ENCODE peak calls at places on chromosomes 7 and 10, in four cellular contexts. Y is K562, N is GM12878, U is HepG2. P is an unnamed sample.

GRCh38 chr7:157689269-157690057 is 352.7 kb downstream of the DNAJB6 start:
- DNase-seq in N (no peak), U (no peak), Y (no peak), P (no peak)

GRCh38 chr7:137774793-137775201 is 72.0 kb downstream of the DGKI start:
- DNase-seq in U (no peak), N (no peak), Y (no peak), P (no peak)

GRCh38 chr10:34156781-34157425 is 658.2 kb downstream of the PARD3 start:
- DNase-seq in U (no peak), Y (no peak), N (no peak), P (no peak)

GRCh38 chr7:39987641-39988347 is 37.7 kb downstream of the CDK13 start:
- DNase-seq in Y (no peak), N (no peak), U (no peak), P (no peak)

GRCh38 chr7:139889186-139889871 is 60.3 kb downstream of the TBXAS1 start:
- DNase-seq in Y (no peak), U (peak; percentile 10), N (no peak), P (no peak)

GRCh38 chr10:69802424-69803161 is 887 bp downstream of the COL13A1 start:
- DNase-seq in Y (no peak), U (no peak), N (no peak), P (peak; percentile 62)

GRCh38 chr7:47091141-47091540 is 490.8 kb downstream of the TNS3 start:
- DNase-seq in U (no peak), Y (no peak), N (no peak), P (no peak)

GRCh38 chr7:141702047-141702567 is at the start of gene DENND11:
- DNase-seq in N (no peak), Y (peak; percentile 72), U (no peak), P (peak; percentile 86)

DNA sequence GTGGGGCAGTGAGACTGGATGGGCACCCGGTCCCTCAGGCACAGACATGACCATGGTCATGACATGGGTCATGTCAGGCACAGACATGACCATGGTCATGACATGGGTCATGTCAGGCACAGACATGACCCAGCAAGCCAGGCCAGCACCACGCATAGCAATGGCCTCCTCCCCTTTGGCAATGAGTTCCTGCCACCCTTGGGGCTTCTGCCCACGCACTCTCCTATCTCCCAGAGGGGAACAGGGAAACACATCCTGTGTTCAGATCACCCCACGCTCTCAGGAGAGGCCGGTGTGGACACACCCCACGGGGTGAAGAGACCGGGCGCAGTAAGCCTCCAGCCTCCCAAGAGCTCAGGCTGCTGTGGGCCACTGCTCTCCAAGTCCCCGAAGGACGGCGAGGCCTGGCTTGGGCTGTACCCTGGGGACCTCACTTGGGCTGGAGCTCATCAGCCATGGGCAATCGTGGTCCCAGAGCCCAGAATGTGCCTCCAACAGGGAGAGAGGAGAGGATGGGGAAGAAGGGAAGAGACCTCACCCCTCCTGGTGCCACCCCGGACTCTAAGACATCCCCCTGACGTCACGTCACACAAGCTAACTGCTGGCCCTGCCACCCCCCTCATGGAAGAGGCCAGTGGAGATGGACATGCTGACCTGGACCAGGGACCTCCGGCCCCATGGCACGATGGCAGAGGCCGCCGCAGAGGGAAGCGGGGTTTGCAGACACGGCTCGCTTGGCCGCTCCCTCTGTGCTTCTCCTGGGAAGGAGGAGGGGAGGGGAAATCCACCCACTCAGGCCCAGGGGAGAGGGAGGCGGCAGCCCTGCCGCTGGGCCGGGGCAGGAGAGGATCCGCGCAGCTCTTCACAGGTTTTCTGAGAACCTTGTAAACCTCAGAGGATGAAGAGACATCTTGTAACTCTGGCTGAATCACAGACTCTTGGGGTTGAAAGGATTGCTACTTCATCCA is 269.6 kb downstream of the ELFN1 start:
- DNase-seq in Y (no peak), N (no peak), U (no peak), P (no peak)
- TF ChIP-seq TARDBP in Y (no peak), N (no peak), U (no peak), P (no peak)

DNA sequence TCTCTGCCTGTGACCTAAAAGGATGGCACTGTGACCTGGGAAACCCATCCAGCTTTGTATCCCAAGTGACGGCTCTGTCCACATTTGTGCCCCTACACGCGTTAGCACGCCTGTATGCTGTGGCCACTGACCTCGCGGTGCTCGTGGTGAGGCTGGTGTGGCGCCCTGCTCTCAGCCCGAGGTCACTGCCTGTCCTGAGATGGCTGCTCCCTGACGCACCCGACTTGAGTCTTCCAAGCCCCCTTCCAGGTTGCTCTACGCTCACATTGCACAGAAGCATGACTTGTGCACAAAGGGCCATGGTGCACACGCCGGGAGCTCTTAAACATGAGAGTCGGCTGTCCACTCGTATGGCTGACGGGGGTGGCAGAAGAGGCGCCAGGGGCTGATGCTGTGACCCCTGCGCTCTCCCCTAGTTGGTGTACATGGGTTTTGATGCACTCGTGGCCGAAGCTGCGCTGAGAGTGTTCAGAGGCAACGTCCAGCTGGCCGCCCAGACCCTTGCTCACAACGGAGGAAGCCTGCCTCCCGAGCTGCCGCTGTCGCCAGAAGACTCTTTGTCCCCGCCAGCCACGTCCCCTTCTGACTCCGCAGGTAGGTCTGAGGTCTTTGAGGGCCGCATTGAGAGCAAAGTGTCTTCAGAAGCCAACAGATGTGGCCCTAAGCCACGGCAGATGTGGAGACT is 33.5 kb downstream of the WDR86 start:
- DNase-seq in U (no peak), Y (no peak), N (no peak), P (no peak)
- TF ChIP-seq TARDBP in U (no peak), Y (no peak), N (no peak), P (no peak)

GRCh38 chr10:30803901-30804322 is 174.4 kb upstream of the LYZL2 start:
- DNase-seq in N (no peak), Y (no peak), U (no peak), P (no peak)
- TF ChIP-seq TARDBP in N (no peak), Y (no peak), U (no peak), P (no peak)

GRCh38 chr7:33503014-33503413 is 373.6 kb downstream of the BBS9 start:
- DNase-seq in U (no peak), N (no peak), Y (no peak), P (no peak)
- TF ChIP-seq TARDBP in U (no peak), N (no peak), Y (no peak), P (no peak)

P was measured in HEK293T.